ENCODE peak calls at places on chromosome 5, in five cellular contexts. One of them, this sample, is unnamed.

GRCh38 chr5:31382051-31382878 is 149.6 kb downstream of the DROSHA start:
- DNase-seq in endothelial cell of umbilical vein: no peak
- DNase-seq in DMS153: no peak
- DNase-seq in Ammon's horn: no peak
- DNase-seq in NCI-H1694 treated with DMSO at 0.1 percent for 48 hours: no peak
- DNase-seq in this sample: no peak

GRCh38 chr5:60487466-60487865 is 212.5 kb downstream of the DEPDC1B start:
- DNase-seq in endothelial cell of umbilical vein: no peak
- DNase-seq in DMS153: peak; percentile 15
- DNase-seq in Ammon's horn: no peak
- DNase-seq in NCI-H1694 treated with DMSO at 0.1 percent for 48 hours: no peak
- DNase-seq in this sample: no peak

GRCh38 chr5:132059043-132059695 is 1.3 kb upstream of the IL3 start:
- DNase-seq in endothelial cell of umbilical vein: no peak
- DNase-seq in DMS153: no peak
- DNase-seq in Ammon's horn: no peak
- DNase-seq in NCI-H1694 treated with DMSO at 0.1 percent for 48 hours: no peak
- DNase-seq in this sample: peak; percentile 87

GRCh38 chr5:65925094-65925600 is 1.2 kb upstream of the ERBIN start:
- DNase-seq in NCI-H1694 treated with DMSO at 0.1 percent for 48 hours: peak; percentile 67
- DNase-seq in endothelial cell of umbilical vein: peak; percentile 84
- DNase-seq in Ammon's horn: peak; percentile 85
- DNase-seq in DMS153: peak; percentile 6
- DNase-seq in this sample: peak; percentile 37

GRCh38 chr5:133539818-133540217 is 72.5 kb downstream of the FSTL4 start:
- DNase-seq in endothelial cell of umbilical vein: no peak
- DNase-seq in NCI-H1694 treated with DMSO at 0.1 percent for 48 hours: no peak
- DNase-seq in DMS153: no peak
- DNase-seq in Ammon's horn: no peak
- DNase-seq in this sample: no peak

GRCh38 chr5:132136906-132137305 is 63.3 kb downstream of the CSF2 start:
- DNase-seq in NCI-H1694 treated with DMSO at 0.1 percent for 48 hours: peak; percentile 92
- DNase-seq in endothelial cell of umbilical vein: no peak
- DNase-seq in DMS153: no peak
- DNase-seq in Ammon's horn: peak; percentile 47
- DNase-seq in this sample: peak; percentile 96

GRCh38 chr5:40277161-40277906 is 402.4 kb upstream of the PTGER4 start:
- DNase-seq in NCI-H1694 treated with DMSO at 0.1 percent for 48 hours: no peak
- DNase-seq in Ammon's horn: no peak
- DNase-seq in endothelial cell of umbilical vein: no peak
- DNase-seq in DMS153: no peak
- DNase-seq in this sample: no peak

GRCh38 chr5:176528301-176528700 is 8.9 kb downstream of the RNF44 start:
- DNase-seq in DMS153: no peak
- DNase-seq in Ammon's horn: no peak
- DNase-seq in NCI-H1694 treated with DMSO at 0.1 percent for 48 hours: no peak
- DNase-seq in endothelial cell of umbilical vein: no peak
- DNase-seq in this sample: no peak

GRCh38 chr5:83724001-83724400 is 3.3 kb upstream of the HAPLN1 start:
- DNase-seq in endothelial cell of umbilical vein: no peak
- DNase-seq in NCI-H1694 treated with DMSO at 0.1 percent for 48 hours: no peak
- DNase-seq in Ammon's horn: no peak
- DNase-seq in DMS153: no peak
- DNase-seq in this sample: no peak

GRCh38 chr5:20562545-20562944 is 574.5 kb upstream of the CDH18 start:
- DNase-seq in endothelial cell of umbilical vein: no peak
- DNase-seq in DMS153: no peak
- DNase-seq in NCI-H1694 treated with DMSO at 0.1 percent for 48 hours: no peak
- DNase-seq in Ammon's horn: no peak
- DNase-seq in this sample: no peak

GRCh38 chr5:176995896-176996767 is 10.4 kb downstream of the UIMC1 start:
- DNase-seq in Ammon's horn: no peak
- DNase-seq in NCI-H1694 treated with DMSO at 0.1 percent for 48 hours: no peak
- DNase-seq in endothelial cell of umbilical vein: peak; percentile 86
- DNase-seq in DMS153: no peak
- DNase-seq in this sample: no peak